ENCODE peak calls at places on chromosome 19, in seven cellular contexts. W is AG10803, O is transverse colon, F is Kasumi-1, M is DMS 273 treated with DMSO at 0.1 percent for 48 hours, H is SJSA1, T is NCI-H1105. R is an unnamed sample.

GRCh38 chr19:45428385-45429231 is 4.9 kb upstream of the ERCC1 start:
- DNase-seq in M (no peak), T (no peak), F (peak), O (peak), H (peak), W (peak), R (peak)

GRCh38 chr19:1112254-1113208 is 8.7 kb downstream of the GPX4 start:
- DNase-seq in F (no peak), M (no peak), W (no peak), H (no peak), T (no peak), O (peak), R (no peak)

GRCh38 chr19:2252481-2253105 is 3.5 kb downstream of the AMH start:
- DNase-seq in M (no peak), H (no peak), T (no peak), F (peak), O (no peak), W (no peak), R (no peak)

GRCh38 chr19:55437410-55437809 is 5.7 kb downstream of the SHISA7 start:
- DNase-seq in M (peak), O (no peak), F (peak), T (no peak), W (peak), H (no peak), R (no peak)

GRCh38 chr19:28514166-28514565 is 698.8 kb downstream of the UQCRFS1 start:
- DNase-seq in W (no peak), F (no peak), O (no peak), H (no peak), M (no peak), T (no peak), R (no peak)

GRCh38 chr19:2179095-2179494 is 15.4 kb downstream of the DOT1L start:
- DNase-seq in F (no peak), H (no peak), W (no peak), T (no peak), M (no peak), O (no peak), R (no peak)

GRCh38 chr19:7427944-7428343 is 60.9 kb downstream of the PEX11G start:
- DNase-seq in W (no peak), O (no peak), H (peak), F (no peak), M (no peak), T (no peak), R (no peak)

GRCh38 chr19:18464646-18465045 is 26.7 kb upstream of the ISYNA1 start:
- DNase-seq in O (peak), H (no peak), W (peak), M (no peak), F (no peak), T (peak), R (no peak)

GRCh38 chr19:10343495-10343894 is 4.1 kb upstream of the ICAM3 start:
- DNase-seq in F (no peak), H (no peak), O (no peak), W (no peak), M (no peak), T (no peak), R (no peak)

GRCh38 chr19:48547722-48548121 is 4.2 kb upstream of the SULT2B1 start:
- DNase-seq in M (no peak), H (no peak), W (no peak), F (no peak), O (no peak), T (no peak), R (no peak)

GRCh38 chr19:50547385-50548190 is 20.6 kb downstream of the LRRC4B start:
- DNase-seq in O (no peak), W (no peak), H (no peak), T (no peak), M (no peak), F (no peak), R (no peak)

GRCh38 chr19:15397236-15397635 is 17.6 kb upstream of the AKAP8 start:
- DNase-seq in T (no peak), F (no peak), O (no peak), M (no peak), W (no peak), H (no peak), R (no peak)

GRCh38 chr19:28876604-28877123 is 336.3 kb downstream of the UQCRFS1 start:
- DNase-seq in W (peak), O (no peak), H (no peak), F (no peak), T (no peak), M (no peak), R (no peak)

GRCh38 chr19:46620716-46621115 is 4.2 kb downstream of the PTGIR start:
- DNase-seq in H (no peak), M (no peak), W (peak), F (no peak), T (no peak), O (no peak), R (peak)

GRCh38 chr19:23436944-23437343 is 41.7 kb upstream of the ZNF91 start:
- DNase-seq in W (no peak), M (no peak), F (no peak), H (no peak), T (no peak), O (no peak), R (no peak)

GRCh38 chr19:31674503-31675186 is 325.4 kb upstream of the TSHZ3 start:
- DNase-seq in T (no peak), O (no peak), F (no peak), M (no peak), W (peak), H (no peak), R (no peak)

GRCh38 chr19:9847087-9847671 is 12.1 kb downstream of the PIN1 start:
- DNase-seq in F (peak), H (peak), O (peak), M (peak), T (no peak), W (peak), R (no peak)

R was measured in CD14-positive monocyte.